ENCODE peak calls at places on chromosomes 11 and 22, in six cellular contexts. X, E, P, U, L and S are unnamed samples.

GRCh38 chr11:74048993-74049392 is 40.1 kb upstream of the UCP3 start:
- DNase-seq in X (no peak), E (peak), P (no peak), U (no peak), L (no peak), S (no peak)

GRCh38 chr11:124732230-124732629 is 7.5 kb upstream of the NRGN start:
- DNase-seq in L (no peak), E (no peak), P (no peak), X (no peak), U (no peak), S (no peak)

GRCh38 chr11:2202071-2202899 is 30.7 kb upstream of the TH start:
- DNase-seq in U (no peak), E (no peak), P (peak), L (no peak), X (peak), S (no peak)

GRCh38 chr22:43001271-43002197 is 13.4 kb downstream of the PACSIN2 start:
- DNase-seq in U (no peak), E (peak), X (no peak), L (no peak), P (no peak), S (peak)

GRCh38 chr11:35077709-35078695 is 61.0 kb upstream of the CD44 start:
- DNase-seq in P (no peak), X (no peak), U (no peak), L (peak), E (peak), S (no peak)

GRCh38 chr22:17802822-17803221 is 28.6 kb upstream of the BID start:
- DNase-seq in U (no peak), P (no peak), X (no peak), E (no peak), L (no peak), S (no peak)

GRCh38 chr11:8360086-8360828 is 96.6 kb upstream of the LMO1 start:
- DNase-seq in U (no peak), X (no peak), E (no peak), P (no peak), L (no peak), S (no peak)

GRCh38 chr11:35912883-35913614 is 30.8 kb upstream of the LDLRAD3 start:
- DNase-seq in L (no peak), X (no peak), U (no peak), E (no peak), P (no peak), S (no peak)

GRCh38 chr11:94120946-94121345 is 7.7 kb upstream of the PANX1 start:
- DNase-seq in P (no peak), E (peak), L (no peak), X (no peak), U (no peak), S (no peak)

GRCh38 chr22:49959782-49960158 is 802 bp upstream of the PIM3 start:
- DNase-seq in P (no peak), X (peak), U (no peak), L (peak), E (peak), S (no peak)
- TF ChIP-seq CTCF in P (no peak), X (no peak), U (no peak), L (no peak), E (no peak), S (peak)

GRCh38 chr22:27796829-27797792 is 4.4 kb downstream of the MN1 start:
- DNase-seq in X (no peak), E (no peak), P (no peak), U (no peak), L (no peak), S (no peak)

GRCh38 chr22:27797793-27798525 is 3.6 kb downstream of the MN1 start:
- DNase-seq in P (no peak), X (no peak), U (no peak), E (no peak), L (no peak), S (no peak)

GRCh38 chr22:27800250-27801131 is 1.1 kb downstream of the MN1 start:
- DNase-seq in U (no peak), P (no peak), E (peak), L (no peak), X (no peak), S (no peak)

GRCh38 chr22:27799334-27800249 is 2.0 kb downstream of the MN1 start:
- DNase-seq in U (no peak), P (no peak), L (no peak), X (no peak), E (peak), S (no peak)

GRCh38 chr22:27798526-27799333 is 2.8 kb downstream of the MN1 start:
- DNase-seq in L (no peak), X (no peak), U (no peak), P (no peak), E (peak), S (no peak)
- H3K4me3 ChIP-seq in L (no peak), X (no peak), U (peak), P (no peak), E (peak), S (peak)

DNA sequence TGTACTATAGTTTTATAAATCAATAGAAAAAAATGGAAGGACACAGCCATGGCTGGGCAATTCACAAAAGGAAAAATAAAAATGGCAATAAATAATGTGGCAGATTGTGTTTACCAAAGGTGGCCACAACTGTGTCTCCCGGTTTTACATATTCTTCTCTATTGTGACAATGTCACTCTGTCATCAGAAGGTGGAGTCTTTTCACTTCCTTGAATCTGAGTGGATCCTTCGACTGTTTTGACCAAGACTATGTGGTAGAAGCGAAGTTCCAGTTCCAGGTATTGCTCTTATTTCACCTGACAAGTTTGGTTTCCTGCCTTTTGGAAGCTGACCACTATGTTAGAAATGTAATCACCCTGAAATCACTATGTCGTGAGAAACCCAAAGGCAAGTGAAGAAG is 31.0 kb upstream of the HSD17B12 start:
- DNase-seq in E (no peak), X (no peak), P (no peak), L (no peak), U (no peak), S (no peak)
- TF ChIP-seq CTCF in E (no peak), X (no peak), P (no peak), L (no peak), U (no peak), S (no peak)

GRCh38 chr22:50271011-50271394 is 823 bp upstream of the MAPK11 start:
- DNase-seq in P (no peak), U (no peak), L (no peak), E (no peak), X (no peak), S (no peak)

GRCh38 chr22:50272103-50272782 is 2.1 kb upstream of the MAPK11 start:
- DNase-seq in U (no peak), E (no peak), P (no peak), L (no peak), X (no peak), S (no peak)

GRCh38 chr22:50270302-50271010 is at the start of gene MAPK11:
- DNase-seq in P (peak), U (peak), X (peak), L (peak), E (peak), S (peak)

GRCh38 chr22:50269573-50270301 is 443 bp downstream of the MAPK11 start:
- DNase-seq in E (peak), P (no peak), U (peak), X (no peak), L (no peak), S (no peak)

GRCh38 chr22:50271519-50271970 is 1.4 kb upstream of the MAPK11 start:
- DNase-seq in E (peak), U (peak), P (no peak), X (peak), L (peak), S (peak)
- H3K4me3 ChIP-seq in E (peak), U (peak), P (no peak), X (no peak), L (peak), S (peak)

DNA sequence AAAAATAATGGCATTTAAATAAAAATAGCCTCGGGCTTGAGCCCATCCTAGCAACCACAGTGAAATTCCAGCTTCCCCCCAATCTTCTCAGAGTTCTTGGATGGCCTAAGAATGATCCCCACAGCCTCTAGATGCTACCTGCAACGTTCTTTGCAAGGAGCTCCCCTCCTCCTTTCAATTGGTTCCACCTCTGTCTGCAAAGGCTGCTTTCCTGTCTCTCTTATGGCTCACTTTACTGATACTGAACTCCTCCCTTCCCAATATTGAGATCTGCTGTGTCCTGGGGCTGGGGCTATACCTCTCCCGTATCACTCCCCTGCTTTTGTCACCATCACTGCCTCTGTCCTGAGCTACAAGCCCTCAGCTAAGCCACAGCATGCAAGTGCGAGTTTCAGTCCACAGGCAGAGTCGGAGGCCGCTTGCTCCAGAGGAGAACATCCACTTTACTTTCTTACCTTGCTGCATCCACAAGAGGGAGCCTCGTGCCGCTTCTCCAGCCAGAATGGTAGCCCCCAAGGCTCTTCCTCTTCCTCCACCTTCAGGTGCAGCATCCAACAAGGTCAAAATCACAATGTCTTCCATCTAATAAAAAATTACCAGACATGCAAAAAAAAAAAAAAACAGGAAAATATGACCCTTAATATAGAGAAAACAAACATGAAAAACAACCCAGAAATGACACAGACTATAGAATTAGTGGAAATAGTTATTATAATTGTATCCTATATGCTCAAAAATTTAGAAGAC is 48.6 kb upstream of the TMEM45B start:
- DNase-seq in E (peak), P (no peak), L (peak), X (no peak), U (no peak), S (no peak)
- TF ChIP-seq CTCF in E (peak), P (no peak), L (peak), X (no peak), U (peak), S (no peak)

GRCh38 chr22:24068377-24068680 is 57.2 kb downstream of the CABIN1 start:
- DNase-seq in P (no peak), L (no peak), E (no peak), U (no peak), X (no peak), S (no peak)

GRCh38 chr22:24066260-24066659 is 55.2 kb downstream of the CABIN1 start:
- DNase-seq in U (peak), L (no peak), X (no peak), P (no peak), E (no peak), S (no peak)

GRCh38 chr22:24066872-24067271 is 55.8 kb downstream of the CABIN1 start:
- DNase-seq in U (no peak), E (no peak), P (no peak), X (peak), L (no peak), S (no peak)

GRCh38 chr22:24068717-24069116 is 57.6 kb downstream of the CABIN1 start:
- DNase-seq in P (no peak), X (no peak), E (no peak), U (no peak), L (no peak), S (no peak)

GRCh38 chr22:24067587-24068376 is 56.7 kb downstream of the CABIN1 start:
- DNase-seq in P (no peak), X (no peak), E (no peak), U (no peak), L (no peak), S (no peak)
- H3K4me3 ChIP-seq in P (no peak), X (no peak), E (no peak), U (no peak), L (no peak), S (no peak)

GRCh38 chr11:72352859-72353551 is 81.3 kb downstream of the CLPB start:
- DNase-seq in U (peak), P (no peak), E (peak), L (peak), X (no peak), S (peak)
- TF ChIP-seq CTCF in U (peak), P (no peak), E (peak), L (no peak), X (no peak), S (peak)